ENCODE peak calls at places on chromosomes 2 and 18, in eight cellular contexts. One of them, this sample, is unnamed. For H3K36me3 and H3K4me1, the result is how much of the 10 kb centered on the place peaks cover.

GRCh38 chr18:55586841-55587240 is 1.2 kb downstream of the TCF4 start:
- DNase-seq in Peyer's patch: no peak
- DNase-seq in IMR-90: peak
- DNase-seq in adrenal gland: no peak
- DNase-seq in ovary: no peak
- DNase-seq in spleen: no peak
- DNase-seq in heart left ventricle: no peak
- DNase-seq in uterus: no peak
- DNase-seq in this sample: no peak

GRCh38 chr2:230346921-230347533 is 20.0 kb downstream of the SP140L start:
- DNase-seq in Peyer's patch: no peak
- DNase-seq in IMR-90: peak
- DNase-seq in adrenal gland: no peak
- DNase-seq in ovary: no peak
- DNase-seq in spleen: no peak
- DNase-seq in heart left ventricle: no peak
- DNase-seq in uterus: no peak
- DNase-seq in this sample: no peak

GRCh38 chr2:42211291-42211690 is 42.1 kb downstream of the EML4 start:
- DNase-seq in Peyer's patch: no peak
- DNase-seq in IMR-90: no peak
- DNase-seq in adrenal gland: no peak
- DNase-seq in ovary: no peak
- DNase-seq in spleen: no peak
- DNase-seq in heart left ventricle: no peak
- DNase-seq in uterus: no peak
- DNase-seq in this sample: no peak

GRCh38 chr18:77320960-77321559 is 71.4 kb downstream of the GALR1 start:
- DNase-seq in Peyer's patch: no peak
- DNase-seq in IMR-90: no peak
- DNase-seq in adrenal gland: no peak
- DNase-seq in ovary: no peak
- DNase-seq in spleen: no peak
- DNase-seq in heart left ventricle: no peak
- DNase-seq in uterus: no peak
- DNase-seq in this sample: no peak

GRCh38 chr2:102509749-102510148 is 36.7 kb downstream of the SLC9A4 start:
- DNase-seq in Peyer's patch: no peak
- DNase-seq in IMR-90: peak
- DNase-seq in adrenal gland: no peak
- DNase-seq in ovary: no peak
- DNase-seq in spleen: no peak
- DNase-seq in heart left ventricle: no peak
- DNase-seq in uterus: no peak
- DNase-seq in this sample: no peak

GRCh38 chr2:25885933-25886332 is 7.6 kb upstream of the ASXL2 start:
- DNase-seq in Peyer's patch: no peak
- DNase-seq in IMR-90: peak
- DNase-seq in adrenal gland: no peak
- DNase-seq in ovary: no peak
- DNase-seq in spleen: no peak
- DNase-seq in heart left ventricle: no peak
- DNase-seq in uterus: no peak
- DNase-seq in this sample: no peak

GRCh38 chr2:45637440-45637839 is 14.0 kb upstream of the PRKCE start:
- DNase-seq in Peyer's patch: no peak
- DNase-seq in IMR-90: peak
- DNase-seq in adrenal gland: no peak
- DNase-seq in ovary: no peak
- DNase-seq in spleen: no peak
- DNase-seq in heart left ventricle: no peak
- DNase-seq in uterus: no peak
- DNase-seq in this sample: no peak

GRCh38 chr2:30527411-30527810 is 80.4 kb downstream of the LCLAT1 start:
- DNase-seq in Peyer's patch: no peak
- DNase-seq in IMR-90: peak
- DNase-seq in adrenal gland: no peak
- DNase-seq in ovary: no peak
- DNase-seq in spleen: no peak
- DNase-seq in heart left ventricle: no peak
- DNase-seq in uterus: no peak
- DNase-seq in this sample: no peak

GRCh38 chr2:65504814-65505697 is 72.7 kb upstream of the SPRED2 start:
- DNase-seq in Peyer's patch: no peak
- DNase-seq in IMR-90: no peak
- DNase-seq in adrenal gland: no peak
- DNase-seq in ovary: no peak
- DNase-seq in spleen: no peak
- DNase-seq in heart left ventricle: no peak
- DNase-seq in uterus: no peak
- DNase-seq in this sample: no peak

GRCh38 chr2:28327963-28328922 is 64.4 kb upstream of the FOSL2 start:
- DNase-seq in Peyer's patch: no peak
- DNase-seq in IMR-90: peak
- DNase-seq in adrenal gland: no peak
- DNase-seq in ovary: no peak
- DNase-seq in spleen: no peak
- DNase-seq in heart left ventricle: no peak
- DNase-seq in uterus: no peak
- DNase-seq in this sample: no peak

GRCh38 chr2:96427917-96428316 is 77.2 kb downstream of the NEURL3 start:
- DNase-seq in Peyer's patch: no peak
- DNase-seq in IMR-90: peak
- DNase-seq in adrenal gland: no peak
- DNase-seq in ovary: no peak
- DNase-seq in spleen: no peak
- DNase-seq in heart left ventricle: no peak
- DNase-seq in uterus: no peak
- DNase-seq in this sample: no peak

GRCh38 chr2:130963849-130964793 is 127.4 kb downstream of the ARHGEF4 start:
- DNase-seq in Peyer's patch: no peak
- DNase-seq in IMR-90: no peak
- DNase-seq in adrenal gland: peak
- DNase-seq in ovary: peak
- DNase-seq in spleen: no peak
- DNase-seq in heart left ventricle: peak
- DNase-seq in uterus: no peak
- DNase-seq in this sample: no peak

GRCh38 chr2:237923507-237924163 is 43.2 kb upstream of the UBE2F start:
- DNase-seq in Peyer's patch: peak
- DNase-seq in IMR-90: peak
- DNase-seq in adrenal gland: peak
- DNase-seq in ovary: peak
- DNase-seq in spleen: peak
- DNase-seq in heart left ventricle: peak
- DNase-seq in uterus: peak
- DNase-seq in this sample: peak

GRCh38 chr2:28658369-28658768 is 93.3 kb upstream of the PPP1CB start:
- DNase-seq in Peyer's patch: no peak
- DNase-seq in IMR-90: peak
- DNase-seq in adrenal gland: no peak
- DNase-seq in ovary: no peak
- DNase-seq in spleen: no peak
- DNase-seq in heart left ventricle: no peak
- DNase-seq in uterus: no peak
- DNase-seq in this sample: no peak

GRCh38 chr2:31812051-31812798 is 198.6 kb downstream of the MEMO1 start:
- DNase-seq in Peyer's patch: peak
- DNase-seq in IMR-90: peak
- DNase-seq in adrenal gland: peak
- DNase-seq in ovary: no peak
- DNase-seq in spleen: no peak
- DNase-seq in heart left ventricle: no peak
- DNase-seq in uterus: no peak
- DNase-seq in this sample: no peak

GRCh38 chr2:138373993-138374408 is 127.6 kb upstream of the SPOPL start:
- DNase-seq in Peyer's patch: no peak
- DNase-seq in IMR-90: peak
- DNase-seq in adrenal gland: peak
- DNase-seq in ovary: no peak
- DNase-seq in spleen: no peak
- DNase-seq in heart left ventricle: no peak
- DNase-seq in uterus: no peak
- DNase-seq in this sample: no peak

GRCh38 chr18:46387426-46388131 is 269.4 kb downstream of the LOXHD1 start:
- DNase-seq in Peyer's patch: no peak
- DNase-seq in IMR-90: no peak
- DNase-seq in adrenal gland: no peak
- DNase-seq in ovary: no peak
- DNase-seq in spleen: no peak
- DNase-seq in heart left ventricle: peak
- DNase-seq in uterus: no peak
- DNase-seq in this sample: no peak

GRCh38 chr2:69358914-69359313 is 28.1 kb downstream of the GFPT1 start:
- DNase-seq in Peyer's patch: no peak
- DNase-seq in IMR-90: no peak
- DNase-seq in adrenal gland: no peak
- DNase-seq in ovary: no peak
- DNase-seq in spleen: no peak
- DNase-seq in heart left ventricle: no peak
- DNase-seq in uterus: no peak
- DNase-seq in this sample: no peak

GRCh38 chr2:131045925-131046579 is 47.2 kb downstream of the FAM168B start:
- DNase-seq in Peyer's patch: no peak
- DNase-seq in IMR-90: no peak
- DNase-seq in adrenal gland: no peak
- DNase-seq in ovary: no peak
- DNase-seq in spleen: no peak
- DNase-seq in heart left ventricle: no peak
- DNase-seq in uterus: no peak
- DNase-seq in this sample: no peak

GRCh38 chr2:121478996-121479735 is 51.5 kb upstream of the RNU4ATAC start:
- DNase-seq in Peyer's patch: no peak
- DNase-seq in IMR-90: peak
- DNase-seq in adrenal gland: no peak
- DNase-seq in ovary: no peak
- DNase-seq in spleen: no peak
- DNase-seq in heart left ventricle: no peak
- DNase-seq in uterus: no peak
- DNase-seq in this sample: no peak

GRCh38 chr2:46518848-46519247 is 39.5 kb downstream of the TMEM247 start:
- DNase-seq in Peyer's patch: no peak
- DNase-seq in IMR-90: no peak
- DNase-seq in adrenal gland: peak
- DNase-seq in ovary: no peak
- DNase-seq in spleen: no peak
- DNase-seq in heart left ventricle: peak
- DNase-seq in uterus: no peak
- DNase-seq in this sample: no peak

GRCh38 chr2:15602393-15602792 is 10.7 kb downstream of the DDX1 start:
- DNase-seq in Peyer's patch: no peak
- DNase-seq in IMR-90: no peak
- DNase-seq in adrenal gland: no peak
- DNase-seq in ovary: no peak
- DNase-seq in spleen: no peak
- DNase-seq in heart left ventricle: no peak
- DNase-seq in uterus: no peak
- DNase-seq in this sample: no peak
- H3K36me3 ChIP-seq in Peyer's patch: under half
- H3K36me3 ChIP-seq in IMR-90: under half
- H3K36me3 ChIP-seq in adrenal gland: under half
- H3K36me3 ChIP-seq in ovary: under half
- H3K36me3 ChIP-seq in spleen: half or more
- H3K36me3 ChIP-seq in heart left ventricle: half or more
- H3K36me3 ChIP-seq in uterus: under half
- H3K36me3 ChIP-seq in this sample: half or more

GRCh38 chr2:10119601-10120157 is 2.9 kb upstream of the RRM2 start:
- DNase-seq in Peyer's patch: no peak
- DNase-seq in IMR-90: no peak
- DNase-seq in adrenal gland: no peak
- DNase-seq in ovary: no peak
- DNase-seq in spleen: peak
- DNase-seq in heart left ventricle: no peak
- DNase-seq in uterus: no peak
- DNase-seq in this sample: no peak

GRCh38 chr2:10120938-10121574 is 1.5 kb upstream of the RRM2 start:
- DNase-seq in Peyer's patch: no peak
- DNase-seq in IMR-90: peak
- DNase-seq in adrenal gland: no peak
- DNase-seq in ovary: no peak
- DNase-seq in spleen: peak
- DNase-seq in heart left ventricle: no peak
- DNase-seq in uterus: no peak
- DNase-seq in this sample: no peak

GRCh38 chr2:10122500-10123280 is at the start of gene RRM2:
- DNase-seq in Peyer's patch: peak
- DNase-seq in IMR-90: peak
- DNase-seq in adrenal gland: peak
- DNase-seq in ovary: peak
- DNase-seq in spleen: peak
- DNase-seq in heart left ventricle: peak
- DNase-seq in uterus: peak
- DNase-seq in this sample: peak

GRCh38 chr2:10119027-10119325 is 3.6 kb upstream of the RRM2 start:
- DNase-seq in Peyer's patch: no peak
- DNase-seq in IMR-90: no peak
- DNase-seq in adrenal gland: no peak
- DNase-seq in ovary: no peak
- DNase-seq in spleen: no peak
- DNase-seq in heart left ventricle: no peak
- DNase-seq in uterus: no peak
- DNase-seq in this sample: no peak

GRCh38 chr2:10120158-10120937 is 2.2 kb upstream of the RRM2 start:
- DNase-seq in Peyer's patch: peak
- DNase-seq in IMR-90: peak
- DNase-seq in adrenal gland: peak
- DNase-seq in ovary: peak
- DNase-seq in spleen: peak
- DNase-seq in heart left ventricle: peak
- DNase-seq in uterus: peak
- DNase-seq in this sample: peak
- TF ChIP-seq POLR2A in Peyer's patch: peak
- TF ChIP-seq POLR2A in IMR-90: peak
- TF ChIP-seq POLR2A in adrenal gland: no peak
- TF ChIP-seq POLR2A in ovary: no peak
- TF ChIP-seq POLR2A in spleen: no peak
- TF ChIP-seq POLR2A in heart left ventricle: peak
- TF ChIP-seq POLR2A in uterus: peak
- TF ChIP-seq POLR2A in this sample: no peak

DNA sequence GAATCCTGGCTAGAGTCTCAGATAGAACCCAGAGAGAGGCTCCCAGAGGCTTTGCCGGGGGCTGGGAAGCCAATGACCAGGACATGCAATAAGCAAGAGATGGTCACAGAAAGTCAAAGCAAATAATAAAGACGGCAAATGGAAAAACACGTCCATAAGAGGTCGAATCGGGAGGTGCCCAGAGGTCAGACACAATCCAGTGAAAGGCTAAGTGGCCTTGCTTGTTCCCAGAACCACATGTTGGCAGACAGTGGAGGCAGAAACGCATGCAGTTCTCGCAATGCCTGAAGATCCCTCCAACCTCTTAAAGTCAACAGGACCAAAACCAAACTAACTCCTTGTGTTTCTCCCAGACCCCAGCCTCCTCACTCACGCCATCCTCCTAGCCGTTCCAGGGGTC is 3.0 kb downstream of the CYB5A start:
- DNase-seq in Peyer's patch: no peak
- DNase-seq in IMR-90: no peak
- DNase-seq in adrenal gland: no peak
- DNase-seq in ovary: no peak
- DNase-seq in spleen: no peak
- DNase-seq in heart left ventricle: no peak
- DNase-seq in uterus: no peak
- DNase-seq in this sample: peak
- H3K4me1 ChIP-seq in Peyer's patch: under half
- H3K4me1 ChIP-seq in IMR-90: under half
- H3K4me1 ChIP-seq in adrenal gland: under half
- H3K4me1 ChIP-seq in ovary: under half
- H3K4me1 ChIP-seq in spleen: half or more
- H3K4me1 ChIP-seq in heart left ventricle: half or more
- H3K4me1 ChIP-seq in uterus: under half
- H3K4me1 ChIP-seq in this sample: under half

GRCh38 chr2:70990216-70990615 is 4.5 kb downstream of the TEX261 start:
- DNase-seq in Peyer's patch: no peak
- DNase-seq in IMR-90: no peak
- DNase-seq in adrenal gland: no peak
- DNase-seq in ovary: no peak
- DNase-seq in spleen: no peak
- DNase-seq in heart left ventricle: no peak
- DNase-seq in uterus: no peak
- DNase-seq in this sample: no peak
- H3K36me3 ChIP-seq in Peyer's patch: under half
- H3K36me3 ChIP-seq in IMR-90: under half
- H3K36me3 ChIP-seq in adrenal gland: under half
- H3K36me3 ChIP-seq in ovary: under half
- H3K36me3 ChIP-seq in spleen: half or more
- H3K36me3 ChIP-seq in heart left ventricle: half or more
- H3K36me3 ChIP-seq in uterus: under half
- H3K36me3 ChIP-seq in this sample: half or more